ENCODE peak calls at places on chromosomes 16 and 17, in ten cellular contexts. One of them, this sample, is unnamed.

GRCh38 chr17:50949128-50950001 is 83.2 kb upstream of the TOB1 start:
- DNase-seq in cardiac muscle cell: no peak
- DNase-seq in PC-9: no peak
- DNase-seq in right atrium auricular region: no peak
- DNase-seq in gastrocnemius medialis: peak; percentile 73
- DNase-seq in heart right ventricle: no peak
- DNase-seq in A549: no peak
- DNase-seq in transverse colon: no peak
- DNase-seq in cardiac fibroblast: no peak
- DNase-seq in AG04449: no peak
- DNase-seq in this sample: no peak

GRCh38 chr16:50198802-50199410 is 45.8 kb downstream of the TENT4B start:
- DNase-seq in cardiac muscle cell: no peak
- DNase-seq in gastrocnemius medialis: no peak
- DNase-seq in transverse colon: no peak
- DNase-seq in cardiac fibroblast: no peak
- DNase-seq in heart right ventricle: no peak
- DNase-seq in A549: no peak
- DNase-seq in right atrium auricular region: no peak
- DNase-seq in AG04449: no peak
- DNase-seq in PC-9: no peak
- DNase-seq in this sample: no peak

GRCh38 chr17:57565119-57565635 is 179.9 kb downstream of the CCDC182 start:
- DNase-seq in right atrium auricular region: no peak
- DNase-seq in cardiac fibroblast: no peak
- DNase-seq in A549: no peak
- DNase-seq in transverse colon: no peak
- DNase-seq in PC-9: no peak
- DNase-seq in AG04449: no peak
- DNase-seq in heart right ventricle: no peak
- DNase-seq in cardiac muscle cell: no peak
- DNase-seq in gastrocnemius medialis: no peak
- DNase-seq in this sample: no peak

GRCh38 chr17:40935624-40936023 is 1.8 kb downstream of the KRT23 start:
- DNase-seq in cardiac fibroblast: no peak
- DNase-seq in AG04449: no peak
- DNase-seq in right atrium auricular region: no peak
- DNase-seq in A549: no peak
- DNase-seq in gastrocnemius medialis: no peak
- DNase-seq in heart right ventricle: no peak
- DNase-seq in transverse colon: no peak
- DNase-seq in cardiac muscle cell: no peak
- DNase-seq in PC-9: no peak
- DNase-seq in this sample: no peak

GRCh38 chr16:1442697-1443096 is 1.7 kb downstream of the CCDC154 start:
- DNase-seq in cardiac muscle cell: no peak
- DNase-seq in AG04449: no peak
- DNase-seq in right atrium auricular region: no peak
- DNase-seq in cardiac fibroblast: no peak
- DNase-seq in gastrocnemius medialis: no peak
- DNase-seq in PC-9: no peak
- DNase-seq in transverse colon: no peak
- DNase-seq in heart right ventricle: no peak
- DNase-seq in A549: no peak
- DNase-seq in this sample: no peak

GRCh38 chr16:49919327-49919726 is 63.4 kb upstream of the ZNF423 start:
- DNase-seq in AG04449: no peak
- DNase-seq in heart right ventricle: no peak
- DNase-seq in cardiac muscle cell: no peak
- DNase-seq in right atrium auricular region: no peak
- DNase-seq in cardiac fibroblast: no peak
- DNase-seq in PC-9: no peak
- DNase-seq in transverse colon: no peak
- DNase-seq in gastrocnemius medialis: no peak
- DNase-seq in A549: no peak
- DNase-seq in this sample: no peak

GRCh38 chr17:1110844-1111598 is 68.8 kb downstream of the ABR start:
- DNase-seq in gastrocnemius medialis: peak; percentile 31
- DNase-seq in PC-9: peak; percentile 88
- DNase-seq in AG04449: peak; percentile 44
- DNase-seq in cardiac fibroblast: peak; percentile 90
- DNase-seq in right atrium auricular region: peak; percentile 85
- DNase-seq in A549: peak; percentile 90
- DNase-seq in transverse colon: peak; percentile 79
- DNase-seq in cardiac muscle cell: peak; percentile 50
- DNase-seq in heart right ventricle: peak; percentile 60
- DNase-seq in this sample: peak; percentile 96

GRCh38 chr17:62206550-62206949 is 141.5 kb upstream of the MED13 start:
- DNase-seq in heart right ventricle: no peak
- DNase-seq in transverse colon: no peak
- DNase-seq in right atrium auricular region: no peak
- DNase-seq in gastrocnemius medialis: no peak
- DNase-seq in A549: no peak
- DNase-seq in PC-9: no peak
- DNase-seq in AG04449: no peak
- DNase-seq in cardiac muscle cell: no peak
- DNase-seq in cardiac fibroblast: no peak
- DNase-seq in this sample: peak; percentile 42

GRCh38 chr17:66398617-66399016 is 96.2 kb downstream of the PRKCA start:
- DNase-seq in heart right ventricle: no peak
- DNase-seq in transverse colon: no peak
- DNase-seq in A549: no peak
- DNase-seq in cardiac fibroblast: no peak
- DNase-seq in right atrium auricular region: no peak
- DNase-seq in PC-9: no peak
- DNase-seq in cardiac muscle cell: no peak
- DNase-seq in AG04449: no peak
- DNase-seq in gastrocnemius medialis: no peak
- DNase-seq in this sample: no peak

GRCh38 chr16:11914759-11915643 is 755 bp downstream of the GSPT1 start:
- DNase-seq in PC-9: peak; percentile 47
- DNase-seq in cardiac fibroblast: peak; percentile 43
- DNase-seq in cardiac muscle cell: peak; percentile 69
- DNase-seq in transverse colon: peak; percentile 53
- DNase-seq in AG04449: no peak
- DNase-seq in right atrium auricular region: no peak
- DNase-seq in A549: peak; percentile 34
- DNase-seq in gastrocnemius medialis: peak; percentile 16
- DNase-seq in heart right ventricle: peak; percentile 53
- DNase-seq in this sample: no peak
- TF ChIP-seq CTCF in PC-9: no peak
- TF ChIP-seq CTCF in cardiac fibroblast: no peak
- TF ChIP-seq CTCF in cardiac muscle cell: no peak
- TF ChIP-seq CTCF in transverse colon: no peak
- TF ChIP-seq CTCF in AG04449: no peak
- TF ChIP-seq CTCF in right atrium auricular region: no peak
- TF ChIP-seq CTCF in A549: no peak
- TF ChIP-seq CTCF in gastrocnemius medialis: no peak
- TF ChIP-seq CTCF in heart right ventricle: no peak
- TF ChIP-seq CTCF in this sample: peak; percentile 5

GRCh38 chr17:14813649-14814048 is 451.5 kb downstream of the PMP22 start:
- DNase-seq in A549: peak; percentile 52
- DNase-seq in right atrium auricular region: no peak
- DNase-seq in cardiac muscle cell: peak; percentile 59
- DNase-seq in PC-9: peak; percentile 2
- DNase-seq in transverse colon: no peak
- DNase-seq in gastrocnemius medialis: no peak
- DNase-seq in heart right ventricle: peak; percentile 13
- DNase-seq in AG04449: no peak
- DNase-seq in cardiac fibroblast: no peak
- DNase-seq in this sample: no peak
- TF ChIP-seq CTCF in A549: no peak
- TF ChIP-seq CTCF in right atrium auricular region: no peak
- TF ChIP-seq CTCF in cardiac muscle cell: peak; percentile 27
- TF ChIP-seq CTCF in PC-9: peak; percentile 29
- TF ChIP-seq CTCF in transverse colon: no peak
- TF ChIP-seq CTCF in gastrocnemius medialis: no peak
- TF ChIP-seq CTCF in heart right ventricle: no peak
- TF ChIP-seq CTCF in AG04449: no peak
- TF ChIP-seq CTCF in cardiac fibroblast: no peak
- TF ChIP-seq CTCF in this sample: peak; percentile 20

DNA sequence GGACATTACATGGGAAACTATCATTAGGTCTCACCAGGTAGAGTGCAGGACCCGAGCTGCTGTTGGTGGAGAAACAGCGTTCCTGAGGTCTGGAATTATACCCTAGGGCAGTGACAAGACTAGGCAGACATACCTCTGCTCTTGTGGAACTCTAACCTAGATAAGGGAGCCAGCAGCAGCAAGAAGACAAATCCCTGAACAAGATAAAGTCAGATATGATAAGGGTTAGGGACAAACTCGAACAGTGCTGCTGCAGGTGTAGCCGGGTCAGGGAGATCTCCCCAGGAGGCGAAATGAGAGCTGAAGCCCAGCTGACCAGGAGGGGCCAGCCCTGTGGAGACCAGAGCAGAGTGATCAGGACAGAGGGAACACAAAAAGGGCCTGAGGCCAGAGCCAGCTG is 34.7 kb downstream of the ARSG start:
- DNase-seq in A549: no peak
- DNase-seq in cardiac fibroblast: no peak
- DNase-seq in transverse colon: no peak
- DNase-seq in cardiac muscle cell: no peak
- DNase-seq in gastrocnemius medialis: peak; percentile 49
- DNase-seq in heart right ventricle: no peak
- DNase-seq in AG04449: no peak
- DNase-seq in right atrium auricular region: no peak
- DNase-seq in PC-9: no peak
- DNase-seq in this sample: no peak
- TF ChIP-seq CTCF in A549: no peak
- TF ChIP-seq CTCF in cardiac fibroblast: no peak
- TF ChIP-seq CTCF in transverse colon: no peak
- TF ChIP-seq CTCF in cardiac muscle cell: no peak
- TF ChIP-seq CTCF in gastrocnemius medialis: no peak
- TF ChIP-seq CTCF in heart right ventricle: no peak
- TF ChIP-seq CTCF in AG04449: no peak
- TF ChIP-seq CTCF in right atrium auricular region: no peak
- TF ChIP-seq CTCF in PC-9: no peak
- TF ChIP-seq CTCF in this sample: no peak

GRCh38 chr16:8963825-8964441 is at the start of gene USP7:
- DNase-seq in transverse colon: peak; percentile 94
- DNase-seq in A549: peak; percentile 90
- DNase-seq in right atrium auricular region: peak; percentile 85
- DNase-seq in cardiac muscle cell: peak; percentile 96
- DNase-seq in cardiac fibroblast: peak; percentile 87
- DNase-seq in AG04449: peak; percentile 33
- DNase-seq in heart right ventricle: peak; percentile 95
- DNase-seq in PC-9: peak; percentile 92
- DNase-seq in gastrocnemius medialis: peak; percentile 88
- DNase-seq in this sample: peak; percentile 96

GRCh38 chr16:8963010-8963824 is 489 bp downstream of the USP7 start:
- DNase-seq in heart right ventricle: peak; percentile 28
- DNase-seq in PC-9: no peak
- DNase-seq in AG04449: no peak
- DNase-seq in right atrium auricular region: no peak
- DNase-seq in gastrocnemius medialis: no peak
- DNase-seq in cardiac muscle cell: peak; percentile 44
- DNase-seq in transverse colon: no peak
- DNase-seq in cardiac fibroblast: no peak
- DNase-seq in A549: no peak
- DNase-seq in this sample: no peak

GRCh38 chr16:8967437-8967821 is 3.7 kb upstream of the USP7 start:
- DNase-seq in A549: no peak
- DNase-seq in cardiac muscle cell: no peak
- DNase-seq in right atrium auricular region: no peak
- DNase-seq in transverse colon: no peak
- DNase-seq in heart right ventricle: no peak
- DNase-seq in AG04449: no peak
- DNase-seq in PC-9: peak; percentile 66
- DNase-seq in gastrocnemius medialis: no peak
- DNase-seq in cardiac fibroblast: no peak
- DNase-seq in this sample: no peak

GRCh38 chr16:8964462-8964861 is 756 bp upstream of the USP7 start:
- DNase-seq in AG04449: no peak
- DNase-seq in cardiac muscle cell: no peak
- DNase-seq in heart right ventricle: no peak
- DNase-seq in cardiac fibroblast: no peak
- DNase-seq in right atrium auricular region: no peak
- DNase-seq in transverse colon: no peak
- DNase-seq in A549: no peak
- DNase-seq in PC-9: no peak
- DNase-seq in gastrocnemius medialis: no peak
- DNase-seq in this sample: no peak

DNA sequence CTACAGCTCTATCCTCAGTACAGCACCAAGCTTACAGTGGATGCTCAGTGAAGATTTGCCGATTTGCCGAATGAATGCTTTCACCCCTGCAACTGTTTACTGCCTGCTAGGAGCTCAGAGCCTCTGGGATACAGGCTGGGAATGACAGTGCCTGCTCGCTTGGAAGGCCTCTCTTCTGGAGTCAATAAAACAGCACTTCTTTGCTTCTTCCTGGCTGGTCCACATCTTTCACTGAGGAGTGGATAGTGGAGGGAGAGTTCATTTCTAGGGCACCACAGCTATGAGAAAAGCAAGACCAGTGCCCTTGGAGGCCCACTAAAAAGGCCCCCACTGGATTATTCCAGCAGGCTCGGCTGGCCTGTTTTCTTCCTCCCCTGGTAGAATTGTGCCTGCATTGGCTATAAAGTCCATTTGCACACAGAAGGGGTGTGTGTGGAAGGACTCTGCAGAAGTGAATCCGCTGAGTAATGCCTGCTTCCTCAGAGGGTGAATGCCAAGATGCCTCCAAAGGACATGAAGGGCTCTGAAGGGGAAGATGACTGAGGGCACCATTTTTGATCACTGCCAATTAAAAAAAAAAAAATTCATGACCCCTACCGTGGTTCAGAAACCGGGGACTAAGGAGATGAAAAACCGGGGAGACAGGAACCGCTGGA is 3.2 kb upstream of the USP7 start:
- DNase-seq in right atrium auricular region: no peak
- DNase-seq in gastrocnemius medialis: no peak
- DNase-seq in AG04449: no peak
- DNase-seq in A549: peak; percentile 36
- DNase-seq in PC-9: no peak
- DNase-seq in cardiac muscle cell: no peak
- DNase-seq in heart right ventricle: no peak
- DNase-seq in cardiac fibroblast: no peak
- DNase-seq in transverse colon: peak; percentile 39
- DNase-seq in this sample: no peak
- TF ChIP-seq CTCF in right atrium auricular region: no peak
- TF ChIP-seq CTCF in gastrocnemius medialis: no peak
- TF ChIP-seq CTCF in AG04449: no peak
- TF ChIP-seq CTCF in A549: no peak
- TF ChIP-seq CTCF in PC-9: no peak
- TF ChIP-seq CTCF in cardiac muscle cell: no peak
- TF ChIP-seq CTCF in heart right ventricle: no peak
- TF ChIP-seq CTCF in cardiac fibroblast: no peak
- TF ChIP-seq CTCF in transverse colon: no peak
- TF ChIP-seq CTCF in this sample: no peak